ENCODE peak calls at places on chromosomes 11 and 22, in six cellular contexts. Y, J, G, E, Z and F are unnamed samples.

GRCh38 chr22:19879651-19879995 is 24.9 kb upstream of the GNB1L start:
- DNase-seq in J (no peak), E (no peak), Z (no peak), G (no peak), Y (no peak), F (no peak)

GRCh38 chr11:119519796-119520195 is 96.8 kb upstream of the THY1 start:
- DNase-seq in Z (no peak), E (no peak), J (no peak), G (no peak), Y (no peak), F (no peak)

GRCh38 chr22:21947040-21948014 is 5.3 kb downstream of the PPM1F start:
- DNase-seq in J (no peak), Y (no peak), Z (no peak), G (peak; percentile 67), E (no peak), F (no peak)

GRCh38 chr22:49772692-49773091 is 55.0 kb downstream of the BRD1 start:
- DNase-seq in E (peak; percentile 32), J (no peak), G (no peak), Z (no peak), Y (no peak), F (no peak)

GRCh38 chr22:21694795-21695431 is 29.1 kb downstream of the PPIL2 start:
- DNase-seq in E (peak; percentile 20), Z (no peak), Y (no peak), J (no peak), G (no peak), F (no peak)

GRCh38 chr22:48171294-48171693 is 1408.8 kb downstream of the TBC1D22A start:
- DNase-seq in Y (no peak), Z (no peak), E (no peak), G (peak; percentile 35), J (no peak), F (no peak)

GRCh38 chr11:37076866-37077265 is 478.8 kb upstream of the RAG2 start:
- DNase-seq in J (no peak), G (no peak), Z (no peak), Y (no peak), E (no peak), F (no peak)

GRCh38 chr11:10385696-10386095 is 69.4 kb upstream of the AMPD3 start:
- DNase-seq in G (no peak), J (no peak), E (peak; percentile 55), Z (no peak), Y (no peak), F (no peak)

GRCh38 chr11:78961938-78962701 is 387.5 kb upstream of the NARS2 start:
- DNase-seq in G (no peak), Z (no peak), E (no peak), Y (no peak), J (no peak), F (no peak)